ENCODE peak calls at places on chromosomes 3 and 15, in eight cellular contexts. X is stimulated activated CD8-positive, alpha-beta memory T cell treated with anti-CD3 and anti-CD28 coated beads, Interleukin-7, amount 100 ng/mL, for 1 hour; Y is CD8-positive, alpha-beta T cell; H is IMR-90; Z is GM23248; E is LHCN-M2; Q is activated CD4-positive, alpha-beta T cell treated with anti-CD3 and anti-CD28 coated beads for 24 hours; D is neural crest cell. K is an unnamed sample.

GRCh38 chr3:16026753-16027152 is 147.7 kb upstream of the GALNT15 start:
- DNase-seq in X (no peak), Y (no peak), H (peak), Z (no peak), E (peak), Q (no peak), D (no peak), K (no peak)

GRCh38 chr3:16816048-16816780 is 68.5 kb upstream of the PLCL2 start:
- DNase-seq in X (no peak), Y (no peak), H (no peak), Z (no peak), E (no peak), Q (no peak), D (no peak), K (no peak)

GRCh38 chr15:69300129-69300588 is 1.4 kb downstream of the PAQR5 start:
- DNase-seq in X (no peak), Y (no peak), H (no peak), Z (no peak), E (no peak), Q (no peak), D (no peak), K (no peak)

GRCh38 chr3:35404571-35404970 is 234.8 kb upstream of the ARPP21 start:
- DNase-seq in X (no peak), Y (no peak), H (no peak), Z (no peak), E (peak), Q (no peak), D (no peak), K (no peak)

GRCh38 chr15:78075490-78076230 is 1.9 kb downstream of the TBC1D2B start:
- DNase-seq in X (no peak), Y (no peak), H (peak), Z (peak), E (peak), Q (no peak), D (no peak), K (no peak)

GRCh38 chr15:25727867-25728600 is 135.1 kb downstream of the ATP10A start:
- DNase-seq in X (no peak), Y (no peak), H (no peak), Z (no peak), E (no peak), Q (no peak), D (no peak), K (no peak)

GRCh38 chr15:74403981-74404563 is 29.7 kb downstream of the SEMA7A start:
- DNase-seq in X (no peak), Y (no peak), H (no peak), Z (no peak), E (no peak), Q (no peak), D (no peak), K (no peak)

GRCh38 chr3:88031543-88032148 is 27.2 kb downstream of the CGGBP1 start:
- DNase-seq in X (no peak), Y (no peak), H (peak), Z (peak), E (peak), Q (no peak), D (no peak), K (no peak)

GRCh38 chr3:180048108-180048507 is 11.4 kb upstream of the PEX5L start:
- DNase-seq in X (no peak), Y (no peak), H (no peak), Z (no peak), E (no peak), Q (no peak), D (no peak), K (no peak)

GRCh38 chr15:42582569-42583235 is 7.3 kb downstream of the STARD9 start:
- DNase-seq in X (no peak), Y (no peak), H (no peak), Z (no peak), E (no peak), Q (no peak), D (no peak), K (no peak)

GRCh38 chr3:186826316-186826977 is 16.1 kb upstream of the ADIPOQ start:
- DNase-seq in X (no peak), Y (no peak), H (no peak), Z (no peak), E (no peak), Q (no peak), D (no peak), K (no peak)

GRCh38 chr15:28994142-28994829 is 108.5 kb downstream of the APBA2 start:
- DNase-seq in X (no peak), Y (no peak), H (no peak), Z (no peak), E (no peak), Q (peak), D (no peak), K (no peak)